ENCODE peak calls at places on chromosome 1, in four cellular contexts. O is K562, E is HepG2, I is GM12878. K is an unnamed sample.

GRCh38 chr1:9324246-9325096 is 31.8 kb downstream of the SPSB1 start:
- DNase-seq in O (no peak), E (no peak), I (no peak), K (no peak)

GRCh38 chr1:227709451-227709850 is 25.7 kb downstream of the JMJD4 start:
- DNase-seq in O (no peak), E (no peak), I (no peak), K (no peak)

GRCh38 chr1:4003846-4004505 is 103.9 kb upstream of the C1orf174 start:
- DNase-seq in O (no peak), E (no peak), I (no peak), K (no peak)

GRCh38 chr1:224435318-224435763 is 744 bp upstream of the WDR26 start:
- DNase-seq in O (peak), E (no peak), I (no peak), K (peak)

GRCh38 chr1:42380617-42381423 is at the start of gene RIMKLA:
- DNase-seq in O (peak), E (peak), I (no peak), K (peak)

GRCh38 chr1:32893198-32894018 is 7.1 kb downstream of the HPCA start:
- DNase-seq in O (peak), E (no peak), I (no peak), K (peak)

GRCh38 chr1:94883688-94884087 is 43.2 kb downstream of the CNN3 start:
- DNase-seq in O (no peak), E (peak), I (no peak), K (no peak)

GRCh38 chr1:198462365-198463025 is 78.0 kb downstream of the ATP6V1G3 start:
- DNase-seq in O (no peak), E (no peak), I (no peak), K (no peak)

GRCh38 chr1:40059292-40059959 is 18.9 kb downstream of the CAP1 start:
- DNase-seq in O (peak), E (peak), I (no peak), K (no peak)

GRCh38 chr1:170218261-170218660 is 72.5 kb downstream of the NTMT2 start:
- DNase-seq in O (no peak), E (no peak), I (no peak), K (no peak)

GRCh38 chr1:21337931-21338567 is 47.8 kb upstream of the ECE1 start:
- DNase-seq in O (no peak), E (no peak), I (no peak), K (no peak)

GRCh38 chr1:57279909-57280666 is 143.8 kb downstream of the DAB1 start:
- DNase-seq in O (no peak), E (peak), I (no peak), K (no peak)

GRCh38 chr1:100443739-100444571 is 91.6 kb downstream of the CDC14A start:
- DNase-seq in O (no peak), E (no peak), I (peak), K (no peak)

DNA sequence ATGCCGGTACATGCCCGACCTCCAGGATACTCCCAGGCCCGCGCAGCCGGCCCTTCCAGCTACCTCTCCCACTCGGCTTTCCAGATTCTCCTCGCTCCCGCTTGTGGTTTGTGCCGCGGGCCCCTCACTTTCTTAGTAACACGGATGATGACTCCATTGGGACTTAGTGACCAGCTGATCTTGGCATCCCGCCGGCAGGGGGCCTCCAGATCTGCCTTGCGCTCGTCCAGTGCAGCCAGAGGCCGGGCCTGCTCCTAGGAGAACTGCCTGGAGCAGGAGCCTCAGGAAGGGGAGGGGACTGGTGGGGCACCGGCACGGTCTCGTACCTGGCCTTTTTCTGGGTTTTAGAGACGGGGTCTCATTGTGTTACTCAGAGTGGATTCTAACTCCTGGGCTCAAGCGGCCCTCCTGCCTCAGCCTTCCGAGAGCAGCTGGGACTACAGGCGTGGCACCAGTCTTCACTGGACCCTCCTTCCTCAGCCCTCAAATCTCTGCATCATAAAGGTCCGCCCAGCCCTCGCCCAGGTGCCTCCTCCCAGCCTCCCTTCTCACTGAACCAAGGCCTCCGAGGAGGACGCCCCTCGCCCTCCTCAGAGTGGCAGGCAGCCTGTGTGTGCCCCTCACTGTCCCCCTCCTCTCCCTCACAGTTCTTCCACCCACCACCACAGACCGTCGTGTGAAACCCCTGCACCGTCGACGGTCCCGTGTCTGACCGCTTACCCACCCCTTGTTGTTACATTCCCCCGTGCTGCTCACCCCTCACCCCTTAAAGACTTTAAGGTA is 78.6 kb downstream of the SLC25A24 start:
- DNase-seq in O (peak), E (peak), I (no peak), K (no peak)
- TF ChIP-seq SP1 in O (no peak), E (no peak), I (no peak), K (no peak)

GRCh38 chr1:156931974-156932710 is 11.7 kb downstream of the LRRC71 start:
- DNase-seq in O (no peak), E (no peak), I (no peak), K (no peak)
- TF ChIP-seq BHLHE40 in O (no peak), E (no peak), I (no peak), K (no peak)

DNA sequence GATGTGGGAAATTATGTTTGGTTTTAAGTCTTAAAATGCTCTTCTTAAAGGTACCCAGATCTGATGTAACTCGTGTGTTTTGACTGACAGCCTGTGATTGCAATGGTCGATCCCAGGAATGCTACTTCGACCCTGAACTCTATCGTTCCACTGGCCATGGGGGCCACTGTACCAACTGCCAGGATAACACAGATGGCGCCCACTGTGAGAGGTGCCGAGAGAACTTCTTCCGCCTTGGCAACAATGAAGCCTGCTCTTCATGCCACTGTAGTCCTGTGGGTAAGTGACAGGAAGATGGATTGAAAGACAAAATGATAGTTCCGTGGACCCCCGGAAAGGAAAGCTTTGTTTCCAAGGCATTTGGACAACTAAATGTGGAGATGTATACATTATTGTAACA is 71.6 kb upstream of the LAMC2 start:
- DNase-seq in O (no peak), E (no peak), I (no peak), K (no peak)
- TF ChIP-seq SP1 in O (no peak), E (no peak), I (no peak), K (no peak)

GRCh38 chr1:25066731-25067520 is 136.8 kb upstream of the RUNX3 start:
- DNase-seq in O (no peak), E (no peak), I (no peak), K (no peak)
- TF ChIP-seq BHLHE40 in O (no peak), E (no peak), I (no peak), K (no peak)

GRCh38 chr1:88514544-88514943 is 169.5 kb upstream of the PKN2 start:
- DNase-seq in O (no peak), E (no peak), I (no peak), K (no peak)

GRCh38 chr1:88524129-88524528 is 159.9 kb upstream of the PKN2 start:
- DNase-seq in O (no peak), E (no peak), I (no peak), K (no peak)

DNA sequence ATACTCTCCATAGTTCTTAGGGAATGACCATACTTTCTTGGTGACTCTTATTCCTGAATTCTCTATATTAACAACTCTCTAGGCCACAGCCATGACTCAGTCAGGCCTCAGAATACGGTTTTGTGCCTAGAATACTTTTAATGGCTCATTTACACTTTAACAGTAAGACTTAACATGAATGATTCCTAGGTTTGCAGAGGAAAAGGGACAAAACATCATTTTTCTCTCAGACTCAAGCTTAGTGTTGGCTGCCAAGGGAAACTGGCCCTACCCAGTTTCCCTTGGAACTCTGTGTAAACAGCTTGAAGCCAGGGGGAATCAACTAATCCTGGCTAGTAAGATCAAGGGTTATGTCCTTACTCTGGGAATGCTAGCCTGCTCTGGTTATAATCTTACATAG is 164.9 kb upstream of the PKN2 start:
- DNase-seq in O (no peak), E (no peak), I (no peak), K (no peak)
- TF ChIP-seq SP1 in O (no peak), E (no peak), I (no peak), K (no peak)

DNA sequence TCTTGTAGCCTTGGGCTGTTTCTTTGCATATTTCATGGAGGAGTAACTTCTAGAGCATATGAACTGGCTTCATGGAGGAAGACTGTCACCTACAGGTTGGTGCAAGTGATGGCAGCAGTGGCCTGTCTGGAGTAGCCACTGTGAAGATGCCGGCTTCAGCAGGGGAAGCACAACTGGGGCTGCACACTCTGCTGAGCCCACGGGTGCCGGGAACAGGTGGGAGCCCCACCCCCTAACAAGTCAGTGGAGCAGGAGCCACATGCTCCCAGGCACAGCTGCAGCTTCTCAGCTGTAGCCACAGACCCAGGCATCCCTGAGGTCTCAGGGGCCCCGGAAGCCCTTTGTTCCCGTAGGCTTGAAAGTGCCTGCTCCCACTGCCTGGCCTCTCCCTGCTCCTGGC is 43.2 kb upstream of the C1orf185 start:
- DNase-seq in O (peak), E (peak), I (peak), K (peak)
- TF ChIP-seq BHLHE40 in O (no peak), E (no peak), I (no peak), K (no peak)

GRCh38 chr1:55869050-55869449 is 653.9 kb upstream of the USP24 start:
- DNase-seq in O (no peak), E (no peak), I (no peak), K (no peak)

GRCh38 chr1:55870076-55870475 is 654.9 kb upstream of the USP24 start:
- DNase-seq in O (no peak), E (no peak), I (no peak), K (no peak)

GRCh38 chr1:55868026-55868425 is 652.9 kb upstream of the USP24 start:
- DNase-seq in O (no peak), E (peak), I (no peak), K (peak)

GRCh38 chr1:55867444-55867843 is 652.3 kb upstream of the USP24 start:
- DNase-seq in O (no peak), E (no peak), I (no peak), K (no peak)
- TF ChIP-seq SP1 in O (no peak), E (no peak), I (no peak), K (no peak)

K was measured in HEK293T.